ENCODE peak calls at places on chromosomes 2 and 18, in four cellular contexts. T is HCT116, Z is K562, P is H1. C is an unnamed sample.

GRCh38 chr2:81077396-81077795 is 772.8 kb upstream of the LRRTM1 start:
- DNase-seq in T (no peak), Z (no peak), P (peak), C (no peak)

GRCh38 chr18:28087173-28087563 is 89.8 kb downstream of the CDH2 start:
- DNase-seq in T (no peak), Z (no peak), P (no peak), C (peak)

GRCh38 chr2:132875193-132875592 is 205.2 kb upstream of the LYPD1 start:
- DNase-seq in T (no peak), Z (no peak), P (no peak), C (no peak)

GRCh38 chr2:70003093-70003830 is 41.8 kb upstream of the ASPRV1 start:
- DNase-seq in T (no peak), Z (no peak), P (no peak), C (no peak)

GRCh38 chr2:155062250-155062985 is 363.9 kb downstream of the KCNJ3 start:
- DNase-seq in T (no peak), Z (no peak), P (no peak), C (peak)

GRCh38 chr2:183718246-183718645 is 594.0 kb downstream of the NUP35 start:
- DNase-seq in T (no peak), Z (no peak), P (no peak), C (no peak)

GRCh38 chr2:151260492-151261239 is 997 bp downstream of the RBM43 start:
- DNase-seq in T (no peak), Z (peak), P (no peak), C (no peak)

GRCh38 chr2:107625982-107626381 is 200.7 kb upstream of the RGPD4 start:
- DNase-seq in T (no peak), Z (no peak), P (no peak), C (no peak)

GRCh38 chr2:105856576-105856975 is 111.9 kb downstream of the NCK2 start:
- DNase-seq in T (no peak), Z (no peak), P (no peak), C (no peak)

GRCh38 chr2:163943403-163944356 is 207.9 kb upstream of the FIGN start:
- DNase-seq in T (no peak), Z (no peak), P (peak), C (peak)

GRCh38 chr2:95039410-95039809 is 13.9 kb downstream of the MAL start:
- DNase-seq in T (no peak), Z (no peak), P (no peak), C (no peak)

GRCh38 chr2:241774419-241775222 is 2.0 kb upstream of the GAL3ST2 start:
- DNase-seq in T (peak), Z (no peak), P (no peak), C (peak)

GRCh38 chr2:197575987-197576386 is 60.1 kb downstream of the MOB4 start:
- DNase-seq in T (no peak), Z (no peak), P (no peak), C (no peak)

GRCh38 chr2:111186123-111186715 is 65.5 kb downstream of the BCL2L11 start:
- DNase-seq in T (no peak), Z (no peak), P (no peak), C (no peak)

GRCh38 chr2:50863856-50864255 is 168.1 kb downstream of the NRXN1 start:
- DNase-seq in T (no peak), Z (no peak), P (no peak), C (no peak)

GRCh38 chr2:8234253-8234652 is 447.6 kb upstream of the ID2 start:
- DNase-seq in T (no peak), Z (no peak), P (no peak), C (no peak)

GRCh38 chr18:2851771-2852170 is 5.0 kb downstream of the EMILIN2 start:
- DNase-seq in T (no peak), Z (no peak), P (no peak), C (no peak)

GRCh38 chr2:1774929-1775328 is 30.6 kb upstream of the PXDN start:
- DNase-seq in T (no peak), Z (no peak), P (no peak), C (no peak)

GRCh38 chr2:135586148-135586547 is 54.9 kb downstream of the R3HDM1 start:
- DNase-seq in T (no peak), Z (no peak), P (no peak), C (no peak)

GRCh38 chr2:240933966-240934700 is 28.0 kb downstream of the CROCC2 start:
- DNase-seq in T (no peak), Z (no peak), P (no peak), C (no peak)

GRCh38 chr18:21489119-21489750 is 111.3 kb downstream of the ESCO1 start:
- DNase-seq in T (peak), Z (peak), P (peak), C (peak)

GRCh38 chr2:172438741-172439508 is 11.5 kb downstream of the ITGA6 start:
- DNase-seq in T (peak), Z (no peak), P (no peak), C (no peak)
- TF ChIP-seq MAX in T (peak), Z (no peak), P (no peak), C (no peak)

DNA sequence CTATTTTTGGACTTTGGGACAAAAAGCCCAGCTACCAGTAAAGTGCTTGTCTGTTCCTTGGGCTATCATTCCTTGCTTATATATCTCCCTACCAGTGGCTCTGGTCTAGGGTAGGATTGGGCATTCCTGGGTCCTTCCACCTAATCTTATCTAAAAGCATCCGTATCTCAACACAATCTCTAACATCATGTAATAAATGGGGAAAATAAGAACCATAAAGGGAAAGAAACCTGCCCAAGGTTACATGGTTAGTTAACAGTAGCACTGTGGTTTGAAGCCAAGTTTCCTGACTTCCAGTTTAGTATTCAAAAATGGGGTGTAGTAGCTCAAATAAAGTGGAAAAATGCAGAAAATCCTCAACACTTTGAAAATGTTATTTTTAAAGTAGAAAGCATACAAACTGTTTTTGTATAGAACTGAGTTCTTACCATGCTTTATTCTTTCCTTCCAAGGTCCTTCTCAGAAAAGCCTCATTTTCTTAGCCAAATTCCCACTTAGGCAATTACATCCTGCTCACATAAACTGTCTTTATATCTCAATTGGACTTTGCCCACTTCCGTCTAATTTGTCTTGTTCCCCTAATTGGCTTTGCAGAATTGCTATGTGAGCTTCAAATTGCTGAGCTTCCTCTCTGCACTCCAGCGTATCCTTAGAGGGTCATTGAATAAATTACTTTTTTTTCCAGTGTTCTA is 273.1 kb upstream of the UBE2E3 start:
- DNase-seq in T (no peak), Z (no peak), P (no peak), C (no peak)
- TF ChIP-seq FOSL1 in T (no peak), Z (no peak), P (no peak), C (no peak)

GRCh38 chr2:229376866-229377265 is 105.8 kb upstream of the PID1 start:
- DNase-seq in T (no peak), Z (no peak), P (no peak), C (no peak)
- TF ChIP-seq MAX in T (no peak), Z (no peak), P (no peak), C (no peak)

GRCh38 chr2:168912466-168913170 is 11.5 kb downstream of the G6PC2 start:
- DNase-seq in T (no peak), Z (no peak), P (no peak), C (no peak)
- TF ChIP-seq FOSL1 in T (no peak), Z (no peak), P (no peak), C (no peak)

GRCh38 chr18:25189391-25190185 is 162.4 kb downstream of the ZNF521 start:
- DNase-seq in T (no peak), Z (no peak), P (no peak), C (no peak)
- TF ChIP-seq MAX in T (no peak), Z (no peak), P (no peak), C (no peak)